ENCODE peak calls at places on chromosomes 4 and X, in six cellular contexts. E is fibroblast of lung; Z is spleen; S is psoas muscle; I is iPS DF 6.9; Q is effector memory CD4-positive, alpha-beta T cell. F is an unnamed sample. For H3K4me1, the result is how much of the 10 kb centered on the place peaks cover.

GRCh38 chrX:84340981-84341380 is 153.0 kb upstream of the RPS6KA6 start:
- DNase-seq in S (no peak), I (no peak), Q (no peak), E (peak), Z (no peak), F (no peak)

GRCh38 chr4:80989921-80990544 is 40.5 kb upstream of the BMP3 start:
- DNase-seq in Z (no peak), I (peak), S (no peak), E (peak), Q (no peak), F (no peak)

GRCh38 chrX:8144925-8145324 is 26.1 kb downstream of the VCX2 start:
- DNase-seq in I (no peak), Q (no peak), S (no peak), E (no peak), Z (no peak), F (no peak)

GRCh38 chrX:40581333-40581910 is 652 bp downstream of the ATP6AP2 start:
- DNase-seq in S (no peak), Q (no peak), I (no peak), Z (no peak), E (peak), F (peak)

GRCh38 chrX:30659421-30659820 is 6.2 kb downstream of the GK start:
- DNase-seq in E (peak), S (no peak), Q (no peak), Z (no peak), I (no peak), F (peak)

GRCh38 chr4:103498161-103499070 is 221.4 kb downstream of the TACR3 start:
- DNase-seq in I (no peak), Q (no peak), S (no peak), E (peak), Z (peak), F (peak)

GRCh38 chr4:53309321-53310020 is 56.4 kb downstream of the SCFD2 start:
- DNase-seq in E (no peak), I (no peak), S (no peak), Q (no peak), Z (no peak), F (no peak)

GRCh38 chr4:16875487-16875886 is 23.0 kb downstream of the LDB2 start:
- DNase-seq in I (no peak), Q (no peak), Z (no peak), S (no peak), E (peak), F (no peak)

GRCh38 chr4:100430441-100430840 is 87.4 kb downstream of the EMCN start:
- DNase-seq in S (no peak), Z (no peak), Q (no peak), I (no peak), E (no peak), F (no peak)

GRCh38 chrX:19864736-19865135 is 22.7 kb downstream of the SH3KBP1 start:
- DNase-seq in Z (no peak), S (no peak), I (no peak), Q (no peak), E (no peak), F (no peak)

GRCh38 chrX:110346681-110347080 is 12.0 kb upstream of the RTL9 start:
- DNase-seq in E (peak), Z (no peak), I (no peak), S (peak), Q (no peak), F (no peak)

GRCh38 chr4:138398297-138398696 is 156.1 kb upstream of the SLC7A11 start:
- DNase-seq in Q (no peak), S (no peak), Z (no peak), E (no peak), I (peak), F (no peak)

GRCh38 chr4:54647070-54647469 is 10.7 kb upstream of the KIT start:
- DNase-seq in Q (no peak), S (no peak), I (no peak), E (no peak), Z (no peak), F (no peak)

GRCh38 chr4:2484993-2485392 is 16.1 kb downstream of the RNF4 start:
- DNase-seq in Z (peak), E (peak), Q (peak), I (no peak), S (peak), F (peak)

GRCh38 chrX:56798866-56799864 is 70.1 kb downstream of the NBDY start:
- DNase-seq in S (no peak), I (no peak), Q (no peak), E (no peak), Z (peak), F (no peak)

GRCh38 chr4:83456184-83456501 is 285 bp downstream of the MRPS18C start:
- DNase-seq in Z (no peak), S (no peak), E (no peak), I (no peak), Q (no peak), F (no peak)

GRCh38 chr4:53478671-53479456 is 101.4 kb downstream of the FIP1L1 start:
- DNase-seq in Z (no peak), S (no peak), I (no peak), E (peak), Q (no peak), F (no peak)

GRCh38 chrX:23524467-23524866 is 142.8 kb upstream of the PRDX4 start:
- DNase-seq in S (no peak), I (no peak), Q (no peak), E (no peak), Z (peak), F (no peak)

GRCh38 chr4:180751009-180751408 is 1492.2 kb upstream of the TENM3 start:
- DNase-seq in E (peak), I (no peak), Q (no peak), Z (no peak), S (no peak), F (no peak)

GRCh38 chr4:19776021-19776459 is 475.7 kb upstream of the SLIT2 start:
- DNase-seq in Z (no peak), S (no peak), E (peak), Q (no peak), I (no peak), F (no peak)

GRCh38 chr4:186765138-186765537 is 41.5 kb upstream of the FAT1 start:
- DNase-seq in E (peak), Q (no peak), I (no peak), Z (no peak), S (peak), F (no peak)

GRCh38 chr4:80016506-80016905 is 56.5 kb downstream of the ANTXR2 start:
- DNase-seq in I (no peak), Q (no peak), S (no peak), Z (no peak), E (peak), F (no peak)

GRCh38 chrX:77085372-77085771 is 361.8 kb upstream of the FGF16 start:
- DNase-seq in E (no peak), I (no peak), S (no peak), Z (no peak), Q (no peak), F (no peak)

GRCh38 chr4:68581382-68582338 is 5.5 kb upstream of the UGT2B17 start:
- DNase-seq in I (no peak), E (no peak), Q (no peak), Z (no peak), S (no peak), F (no peak)

GRCh38 chrX:129785160-129785947 is 5.6 kb downstream of the SASH3 start:
- DNase-seq in Z (no peak), I (no peak), S (no peak), E (no peak), Q (no peak), F (no peak)
- H3K27ac ChIP-seq in Z (no peak), I (no peak), S (no peak), E (no peak), Q (peak), F (peak)

DNA sequence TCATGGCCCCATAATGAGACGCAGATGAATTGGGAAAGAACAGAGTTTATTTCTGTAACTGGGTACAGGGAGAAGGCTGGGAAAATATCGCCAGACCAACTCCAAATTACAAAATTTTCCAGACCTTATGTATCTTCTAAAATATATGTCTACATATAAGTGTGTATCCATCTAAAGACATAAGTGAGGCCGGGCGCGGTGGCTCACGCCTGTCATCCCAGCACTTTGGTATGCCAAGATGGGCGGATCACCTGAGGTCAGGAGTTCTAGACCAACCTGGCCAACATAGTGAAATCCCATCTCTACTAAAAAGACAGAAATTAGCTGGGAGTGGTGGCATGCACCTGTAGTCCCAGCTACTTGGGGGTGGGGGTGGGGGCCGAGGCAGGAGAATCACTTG is 11.7 kb upstream of the DHRSX start:
- DNase-seq in S (no peak), Z (peak), Q (no peak), E (no peak), I (no peak), F (no peak)
- H3K4me1 ChIP-seq in S (under half), Z (under half), Q (under half), E (under half), I (under half), F (under half)

DNA sequence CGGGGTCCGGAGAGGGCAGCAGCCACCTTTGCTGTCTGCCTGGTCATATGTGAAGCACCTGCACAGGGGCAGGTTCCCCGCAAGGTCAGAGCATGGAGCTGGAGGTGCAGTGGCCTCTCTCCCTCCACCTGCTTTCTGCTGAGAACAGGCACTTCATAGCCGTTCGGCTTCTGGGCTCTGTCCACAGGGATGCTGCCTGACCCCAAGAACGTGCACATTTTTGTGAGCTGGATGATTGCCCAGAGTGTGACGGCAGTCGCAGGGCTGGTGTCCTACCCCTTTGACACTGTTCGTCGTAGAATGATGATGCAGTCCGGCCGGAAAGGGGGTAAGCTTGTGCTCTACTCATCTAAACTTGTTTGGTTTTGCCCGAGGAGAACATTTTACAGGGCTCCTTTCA is 2.5 kb downstream of the SLC25A4 start:
- DNase-seq in Q (no peak), S (peak), I (no peak), E (no peak), Z (no peak), F (no peak)
- H3K4me3 ChIP-seq in Q (no peak), S (peak), I (no peak), E (no peak), Z (no peak), F (no peak)

GRCh38 chrX:79366556-79366887 is 612 bp downstream of the ITM2A start:
- DNase-seq in I (no peak), E (no peak), Z (no peak), S (no peak), Q (no peak), F (no peak)
- H3K27ac ChIP-seq in I (no peak), E (no peak), Z (peak), S (peak), Q (peak), F (peak)

GRCh38 chr4:140097572-140097971 is 56.4 kb downstream of the MAML3 start:
- DNase-seq in S (no peak), Z (no peak), Q (no peak), E (no peak), I (no peak), F (no peak)
- H3K4me1 ChIP-seq in S (half or more), Z (half or more), Q (under half), E (under half), I (under half), F (under half)

DNA sequence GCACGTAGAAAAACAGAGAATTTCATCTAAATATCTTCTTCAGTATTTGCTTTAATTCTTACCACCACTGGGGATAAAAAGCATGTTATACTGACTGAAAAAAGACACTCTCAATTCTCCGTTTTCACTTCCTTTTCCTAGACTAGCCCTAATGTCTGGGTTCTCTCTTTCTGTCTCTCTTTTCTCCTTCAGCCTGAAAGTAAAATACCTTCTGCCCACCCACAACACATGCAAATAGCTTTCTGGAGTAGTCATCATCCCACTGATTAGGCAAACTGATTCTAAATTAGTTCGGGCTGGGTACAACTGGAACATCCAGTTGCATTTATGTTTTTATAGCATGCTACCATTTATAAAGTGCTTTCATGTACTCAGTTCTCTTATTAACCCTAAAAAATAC is 142.4 kb upstream of the ANKRD50 start:
- DNase-seq in Z (no peak), E (peak), S (no peak), I (no peak), Q (no peak), F (no peak)
- H3K4me3 ChIP-seq in Z (no peak), E (no peak), S (no peak), I (no peak), Q (no peak), F (no peak)

GRCh38 chr4:173929921-173930320 is 353.5 kb downstream of the FBXO8 start:
- DNase-seq in E (no peak), Z (no peak), S (no peak), I (no peak), Q (no peak), F (no peak)
- H3K27ac ChIP-seq in E (no peak), Z (no peak), S (no peak), I (no peak), Q (no peak), F (no peak)

F was measured in CD4-positive, CD25-positive, alpha-beta regulatory T cell.